ENCODE peak calls at places on chromosome 22, in eight cellular contexts. O is SK-N-SH, P is A549, X is GM23338, Y is K562, A is HCT116, F is GM12878, M is HepG2. U is an unnamed sample.
A peak's percentile ranks its signal among the peaks of the same experiment; 100 is the strongest.

GRCh38 chr22:49372530-49373288 is 455.0 kb downstream of the BRD1 start:
- DNase-seq in O (peak; percentile 67), P (peak; percentile 44), X (no peak), Y (peak; percentile 58), A (peak; percentile 83), F (no peak), M (peak; percentile 37), U (no peak)

GRCh38 chr22:27051407-27051806 is 394.0 kb downstream of the MIAT start:
- DNase-seq in O (no peak), P (no peak), X (no peak), Y (no peak), A (no peak), F (no peak), M (no peak), U (no peak)

GRCh38 chr22:30856699-30857098 is 111.9 kb downstream of the MORC2 start:
- DNase-seq in O (no peak), P (no peak), X (no peak), Y (no peak), A (no peak), F (no peak), M (no peak), U (no peak)

GRCh38 chr22:31917227-31917921 is 27.0 kb upstream of the YWHAH start:
- DNase-seq in O (no peak), P (no peak), X (no peak), Y (no peak), A (no peak), F (peak; percentile 24), M (no peak), U (no peak)

GRCh38 chr22:35775339-35775738 is 57.7 kb downstream of the APOL5 start:
- DNase-seq in O (no peak), P (no peak), X (no peak), Y (no peak), A (no peak), F (no peak), M (no peak), U (no peak)

GRCh38 chr22:37508431-37508963 is 10.7 kb downstream of the CARD10 start:
- DNase-seq in O (no peak), P (no peak), X (no peak), Y (no peak), A (no peak), F (no peak), M (no peak), U (no peak)

GRCh38 chr22:35539910-35540599 is 576 bp upstream of the RASD2 start:
- DNase-seq in O (peak; percentile 98), P (no peak), X (peak; percentile 66), Y (peak; percentile 94), A (no peak), F (no peak), M (no peak), U (no peak)

GRCh38 chr22:32354360-32355351 is 3.0 kb upstream of the RFPL3 start:
- DNase-seq in O (no peak), P (peak; percentile 21), X (peak; percentile 53), Y (no peak), A (peak; percentile 49), F (no peak), M (no peak), U (no peak)

GRCh38 chr22:26770624-26771023 is 113.2 kb downstream of the MIAT start:
- DNase-seq in O (no peak), P (no peak), X (no peak), Y (no peak), A (no peak), F (no peak), M (no peak), U (no peak)

GRCh38 chr22:36252754-36253522 is at the start of gene APOL1:
- DNase-seq in O (no peak), P (peak; percentile 19), X (no peak), Y (peak; percentile 30), A (no peak), F (peak; percentile 62), M (peak; percentile 63), U (no peak)

GRCh38 chr22:20324139-20324516 is 4.3 kb upstream of the DGCR6L start:
- DNase-seq in O (no peak), P (no peak), X (no peak), Y (no peak), A (no peak), F (no peak), M (peak; percentile 0), U (no peak)

GRCh38 chr22:22369962-22370265 is 125.3 kb downstream of the VPREB1 start:
- DNase-seq in O (no peak), P (no peak), X (no peak), Y (no peak), A (no peak), F (no peak), M (no peak), U (no peak)

GRCh38 chr22:19472233-19472632 is 6.8 kb downstream of the UFD1 start:
- DNase-seq in O (no peak), P (no peak), X (no peak), Y (no peak), A (no peak), F (no peak), M (no peak), U (no peak)

GRCh38 chr22:37898441-37899181 is 7.5 kb upstream of the MICALL1 start:
- DNase-seq in O (no peak), P (peak; percentile 52), X (peak; percentile 63), Y (peak; percentile 13), A (no peak), F (no peak), M (peak; percentile 77), U (no peak)

GRCh38 chr22:23402275-23403151 is 177.6 kb downstream of the IGLL1 start:
- DNase-seq in O (peak; percentile 96), P (peak; percentile 82), X (peak; percentile 88), Y (peak; percentile 91), A (peak; percentile 66), F (no peak), M (peak; percentile 67), U (no peak)

GRCh38 chr22:36194971-36195370 is 6.6 kb downstream of the APOL4 start:
- DNase-seq in O (peak; percentile 57), P (peak; percentile 59), X (peak; percentile 82), Y (no peak), A (peak; percentile 22), F (no peak), M (peak; percentile 40), U (peak; percentile 25)

GRCh38 chr22:44450503-44450902 is 47.5 kb downstream of the RTL6 start:
- DNase-seq in O (no peak), P (no peak), X (no peak), Y (no peak), A (no peak), F (no peak), M (no peak), U (no peak)

GRCh38 chr22:17634696-17635095 is 3.9 kb upstream of the BCL2L13 start:
- DNase-seq in O (no peak), P (no peak), X (no peak), Y (no peak), A (no peak), F (no peak), M (no peak), U (no peak)

GRCh38 chr22:27765706-27766291 is 35.8 kb downstream of the MN1 start:
- DNase-seq in O (no peak), P (no peak), X (no peak), Y (no peak), A (no peak), F (no peak), M (no peak), U (no peak)

GRCh38 chr22:19884161-19884953 is 29.7 kb upstream of the GNB1L start:
- DNase-seq in O (peak; percentile 31), P (no peak), X (no peak), Y (no peak), A (no peak), F (no peak), M (no peak), U (no peak)

DNA sequence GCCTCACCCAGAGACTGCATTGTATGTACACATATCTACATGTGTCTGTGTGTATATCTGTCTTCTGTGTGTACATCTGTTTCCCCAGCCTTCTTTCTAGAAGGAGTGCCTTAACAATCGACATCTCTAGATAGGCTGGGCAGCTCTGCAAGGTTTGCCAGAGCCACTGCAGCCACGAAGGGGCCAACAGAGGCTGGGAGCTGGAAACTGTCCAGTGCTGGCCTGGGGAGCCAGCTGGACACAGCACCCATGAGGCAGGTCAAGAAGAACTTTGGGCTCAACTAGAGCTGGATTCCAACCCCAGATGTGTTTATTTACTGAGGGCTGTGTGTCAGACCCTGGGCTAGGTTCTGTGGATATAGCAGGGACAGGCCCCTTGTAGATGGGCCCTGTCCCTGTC is 3.3 kb downstream of the SGSM1 start:
- DNase-seq in O (peak; percentile 44), P (no peak), X (no peak), Y (no peak), A (no peak), F (no peak), M (no peak), U (no peak)
- H3K4me1 ChIP-seq in O (peaks cover 61% of the 10 kb centered on the region), P (no peaks in the 10 kb centered on the region), X (peaks cover 4% of the 10 kb centered on the region), Y (peaks cover 10% of the 10 kb centered on the region), A (peaks cover 13% of the 10 kb centered on the region), F (no peaks in the 10 kb centered on the region), M (no peaks in the 10 kb centered on the region), U (no peaks in the 10 kb centered on the region)

GRCh38 chr22:46262449-46263207 is 515 bp downstream of the PKDREJ start:
- DNase-seq in O (no peak), P (no peak), X (peak; percentile 91), Y (no peak), A (no peak), F (no peak), M (no peak), U (no peak)
- H3K4me3 ChIP-seq in O (no peak overlapping the region), P (no peak overlapping the region), X (peak overlapping the region; percentile 49), Y (no peak overlapping the region), A (no peak overlapping the region), F (no peak overlapping the region), M (no peak overlapping the region), U (no peak overlapping the region)

DNA sequence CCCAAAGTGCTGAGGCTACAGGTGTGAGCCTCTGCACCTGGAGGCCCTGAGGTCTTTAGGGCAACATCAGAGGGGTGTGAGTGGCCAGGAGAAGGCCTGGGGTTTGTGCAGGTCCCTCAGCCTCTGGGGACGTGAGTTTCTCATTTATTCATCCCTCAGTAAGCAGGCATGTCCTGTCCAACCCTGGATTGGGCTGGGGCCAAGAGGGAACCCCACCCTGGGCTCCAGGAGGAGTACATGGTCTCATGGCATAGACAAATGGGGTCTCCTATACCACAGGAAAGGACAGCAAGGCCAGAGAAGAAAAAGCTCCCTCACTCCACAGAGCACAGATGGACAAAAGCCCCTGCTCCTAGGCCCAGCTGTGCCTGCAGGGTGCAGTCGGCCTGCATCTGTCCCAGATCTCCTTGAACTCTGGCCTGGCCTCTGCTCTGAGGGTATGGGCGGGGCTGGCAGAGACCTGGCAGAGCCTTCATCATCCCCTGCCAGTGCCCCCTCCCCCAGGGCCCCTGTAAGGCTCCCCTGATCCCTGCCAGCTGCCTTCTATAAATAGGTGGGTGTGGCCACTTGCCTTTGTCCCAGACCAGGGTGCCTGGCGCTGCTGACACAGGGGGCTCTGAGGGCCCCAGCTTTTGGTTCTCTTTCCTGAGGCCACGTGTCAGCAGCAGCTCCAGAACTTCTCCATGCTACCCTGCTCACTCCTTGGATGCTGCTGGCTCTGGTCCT is 34.6 kb downstream of the A4GALT start:
- DNase-seq in O (peak; percentile 45), P (no peak), X (peak; percentile 18), Y (no peak), A (no peak), F (no peak), M (no peak), U (no peak)
- TF ChIP-seq REST in O (no peak), P (no peak), X (no peak), Y (no peak), A (no peak), F (no peak), M (no peak), U (no peak)

DNA sequence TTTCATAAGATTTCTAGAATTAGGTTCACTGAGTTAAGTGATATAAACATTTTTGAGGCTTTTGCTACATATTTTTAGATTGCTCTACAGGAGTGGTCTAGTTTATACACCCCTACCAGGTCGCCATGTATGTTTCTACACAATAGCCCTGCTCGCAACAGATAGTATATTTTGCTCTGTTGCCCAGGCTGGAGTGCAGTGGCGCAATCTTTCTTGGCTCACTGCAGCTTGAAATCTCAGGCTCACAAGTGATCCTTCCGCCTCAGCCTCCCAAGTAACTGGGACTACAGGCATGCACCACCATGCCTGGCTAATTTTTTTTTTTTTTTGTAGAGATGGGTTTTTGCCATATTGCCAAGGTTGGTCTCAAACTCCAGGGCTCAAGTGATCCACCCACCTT is 10.4 kb downstream of the ZNRF3 start:
- DNase-seq in O (no peak), P (no peak), X (no peak), Y (no peak), A (no peak), F (no peak), M (no peak), U (no peak)
- H3K4me1 ChIP-seq in O (peaks cover 11% of the 10 kb centered on the region), P (peaks cover 12% of the 10 kb centered on the region), X (peaks cover 48% of the 10 kb centered on the region), Y (no peaks in the 10 kb centered on the region), A (peaks cover 30% of the 10 kb centered on the region), F (no peaks in the 10 kb centered on the region), M (peaks cover 99% of the 10 kb centered on the region), U (no peaks in the 10 kb centered on the region)